ENCODE peak calls at places on chromosomes 16 and 17, in five cellular contexts. G is mesenchymal stem cell, B is IMR-90, N is neuronal stem cell, E is H1. J is an unnamed sample.

GRCh38 chr16:31177136-31177535 is 2.8 kb upstream of the FUS start:
- DNase-seq in B (peak), E (no peak), N (no peak), G (peak), J (no peak)

GRCh38 chr16:17469011-17469741 is 1.6 kb downstream of the XYLT1 start:
- DNase-seq in N (no peak), G (no peak), B (peak), E (no peak), J (peak)

GRCh38 chr17:57213180-57213825 is 43.0 kb upstream of the MSI2 start:
- DNase-seq in E (no peak), B (no peak), N (no peak), G (no peak), J (no peak)

GRCh38 chr17:65332375-65332774 is 195.2 kb downstream of the RGS9 start:
- DNase-seq in G (peak), N (no peak), B (peak), E (no peak), J (peak)

GRCh38 chr16:4336701-4337539 is 14.2 kb downstream of the PAM16 start:
- DNase-seq in E (no peak), B (no peak), N (no peak), G (no peak), J (no peak)

GRCh38 chr16:48537909-48538745 is 71.9 kb downstream of the N4BP1 start:
- DNase-seq in E (no peak), G (no peak), B (no peak), N (no peak), J (no peak)

GRCh38 chr17:52106638-52107261 is 51.8 kb downstream of the CA10 start:
- DNase-seq in B (no peak), G (peak), E (no peak), N (peak), J (peak)

GRCh38 chr17:3960764-3961163 is 3.5 kb downstream of the ATP2A3 start:
- DNase-seq in N (no peak), B (peak), G (no peak), E (no peak), J (no peak)

GRCh38 chr17:32515677-32516383 is 29.0 kb downstream of the CDK5R1 start:
- DNase-seq in E (no peak), B (no peak), G (no peak), N (no peak), J (no peak)

GRCh38 chr16:8733849-8734540 is 59.6 kb downstream of the ABAT start:
- DNase-seq in E (no peak), B (no peak), N (no peak), G (no peak), J (no peak)

GRCh38 chr17:34177642-34178041 is 77.4 kb upstream of the CCL2 start:
- DNase-seq in N (no peak), B (peak), G (peak), E (no peak), J (no peak)

GRCh38 chr17:17713839-17714238 is 32.6 kb downstream of the RAI1 start:
- DNase-seq in E (no peak), G (peak), N (no peak), B (peak), J (no peak)

GRCh38 chr16:48834576-48834975 is 224.6 kb upstream of the N4BP1 start:
- DNase-seq in G (no peak), N (no peak), E (no peak), B (no peak), J (peak)

GRCh38 chr17:81635973-81636504 is 873 bp downstream of the NPLOC4 start:
- DNase-seq in N (no peak), E (no peak), B (peak), G (no peak), J (no peak)

GRCh38 chr17:51228177-51228576 is 31.7 kb downstream of the MBTD1 start:
- DNase-seq in E (no peak), G (peak), B (peak), N (no peak), J (no peak)

GRCh38 chr17:80724723-80725388 is 180.2 kb downstream of the RPTOR start:
- DNase-seq in G (peak), B (peak), N (no peak), E (no peak), J (peak)

GRCh38 chr17:4101127-4101798 is 41.6 kb downstream of the ZZEF1 start:
- DNase-seq in N (no peak), B (peak), E (no peak), G (peak), J (peak)

GRCh38 chr16:57264381-57264780 is 19.3 kb downstream of the ARL2BP start:
- DNase-seq in E (no peak), G (no peak), N (no peak), B (no peak), J (no peak)

GRCh38 chr16:85064186-85064585 is 36.6 kb downstream of the KIAA0513 start:
- DNase-seq in G (no peak), B (no peak), E (no peak), N (no peak), J (no peak)

GRCh38 chr16:89191033-89191900 is 9.1 kb downstream of the SLC22A31 start:
- DNase-seq in E (no peak), B (no peak), N (no peak), G (no peak), J (no peak)

GRCh38 chr16:3824121-3824795 is 56.3 kb downstream of the CREBBP start:
- DNase-seq in G (no peak), E (no peak), N (no peak), B (no peak), J (no peak)

GRCh38 chr16:27801259-27801945 is 251.5 kb downstream of the KATNIP start:
- DNase-seq in N (no peak), B (no peak), G (no peak), E (no peak), J (no peak)

GRCh38 chr17:47813077-47813476 is 8.5 kb downstream of the OSBPL7 start:
- DNase-seq in E (no peak), B (no peak), G (no peak), N (no peak), J (no peak)

GRCh38 chr17:46782250-46782953 is 36.1 kb downstream of the WNT3 start:
- DNase-seq in N (no peak), E (no peak), G (peak), B (no peak), J (peak)

GRCh38 chr17:50498021-50498874 is 10.0 kb upstream of the MYCBPAP start:
- DNase-seq in E (no peak), B (no peak), N (no peak), G (no peak), J (no peak)

DNA sequence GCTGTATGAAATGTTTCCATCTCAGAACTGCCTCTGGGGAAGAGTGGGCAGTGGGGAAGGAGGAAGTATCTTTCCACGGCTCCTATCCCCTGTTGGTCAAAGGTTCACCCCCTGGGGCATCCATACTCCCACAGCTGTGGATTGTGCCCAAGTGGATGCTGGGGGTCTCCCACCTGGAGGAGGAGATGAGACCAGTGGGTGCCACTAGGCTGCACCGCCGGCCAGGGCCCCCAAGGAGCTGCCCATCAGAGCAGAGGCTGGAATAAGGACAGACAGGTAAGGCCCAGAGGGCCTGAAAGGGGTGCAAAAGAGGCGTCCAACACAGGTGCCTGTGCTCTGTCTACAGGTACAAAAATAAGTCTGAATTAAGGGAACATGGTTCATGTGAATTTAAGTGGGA is 87.5 kb downstream of the WSCD1 start:
- DNase-seq in B (no peak), G (no peak), E (no peak), N (no peak), J (no peak)
- H2BK15ac ChIP-seq in B (no peak), G (no peak), E (no peak), N (no peak), J (no peak)

DNA sequence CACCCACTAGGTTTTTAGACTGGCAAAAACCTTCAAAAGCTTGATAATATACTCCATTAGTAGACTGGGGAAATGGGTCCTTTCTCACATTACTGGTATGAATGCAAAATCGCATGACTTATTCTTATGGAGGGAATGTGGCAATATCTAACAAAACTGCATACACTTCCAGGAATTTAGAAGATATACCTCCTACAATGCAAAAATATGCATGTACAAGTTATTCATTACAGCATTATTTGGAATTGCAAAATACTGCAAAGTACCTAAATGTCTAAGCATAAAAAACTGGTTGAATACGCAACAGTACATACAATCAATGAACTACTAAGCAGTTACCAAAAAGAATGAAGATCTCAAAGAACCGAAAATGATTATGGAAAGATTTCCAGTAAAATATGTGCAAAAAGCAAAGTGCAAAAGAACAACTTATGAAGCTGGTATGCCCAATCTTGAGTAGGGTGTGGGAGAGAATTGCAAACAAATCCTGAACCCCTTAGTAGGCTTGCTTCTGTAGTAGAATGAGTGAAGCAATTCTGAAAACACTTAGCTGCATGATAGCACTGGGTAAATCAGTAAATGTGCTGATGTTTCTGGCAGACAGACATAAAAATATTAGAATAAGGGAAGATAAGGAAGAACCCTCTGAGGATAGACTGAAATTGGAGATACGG is 180.1 kb downstream of the PARN start:
- DNase-seq in N (no peak), B (peak), G (no peak), E (no peak), J (no peak)
- H3K4me3 ChIP-seq in N (no peak), B (no peak), G (no peak), E (no peak), J (no peak)

GRCh38 chr16:14252860-14253259 is 181.7 kb downstream of the MRTFB start:
- DNase-seq in N (no peak), E (no peak), B (no peak), G (no peak), J (no peak)

GRCh38 chr16:14244344-14245010 is 173.4 kb downstream of the MRTFB start:
- DNase-seq in N (no peak), E (no peak), B (peak), G (no peak), J (no peak)

GRCh38 chr16:14251419-14251818 is 180.3 kb downstream of the MRTFB start:
- DNase-seq in G (no peak), N (no peak), E (no peak), B (no peak), J (no peak)

GRCh38 chr16:14249291-14250032 is 178.3 kb downstream of the MRTFB start:
- DNase-seq in N (peak), B (peak), G (peak), E (no peak), J (peak)

GRCh38 chr16:14248791-14249190 is 177.7 kb downstream of the MRTFB start:
- DNase-seq in E (no peak), B (no peak), G (no peak), N (no peak), J (no peak)
- H2BK15ac ChIP-seq in E (no peak), B (no peak), G (no peak), N (no peak), J (no peak)

DNA sequence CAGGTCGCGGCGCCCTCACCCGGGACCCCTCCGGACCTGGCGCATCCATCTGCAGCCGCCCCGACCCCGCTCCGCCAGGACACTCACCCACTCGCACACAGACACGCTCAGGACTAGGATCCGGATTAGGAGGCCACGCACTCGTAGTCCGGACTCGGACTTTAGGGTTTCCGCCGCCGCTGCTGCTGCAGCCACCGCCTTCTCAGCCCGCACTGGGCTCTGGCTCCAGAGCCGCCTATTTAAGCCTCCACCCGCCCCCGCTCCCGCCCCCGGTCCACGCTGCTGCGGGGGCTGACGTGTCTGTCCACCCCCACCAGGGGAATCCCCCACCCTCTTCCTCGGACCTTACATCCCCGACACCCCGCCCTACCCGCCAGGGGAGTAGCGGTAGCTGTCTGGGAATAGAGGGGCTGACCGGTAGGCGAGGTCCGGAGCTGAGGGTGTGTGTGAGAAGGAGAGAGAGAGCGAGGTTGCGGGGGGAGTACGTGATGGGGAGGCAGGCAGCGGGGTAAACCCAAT is at the start of gene RRAD:
- DNase-seq in G (peak), B (peak), N (no peak), E (no peak), J (peak)
- H3K4me3 ChIP-seq in G (peak), B (peak), N (no peak), E (peak), J (no peak)

DNA sequence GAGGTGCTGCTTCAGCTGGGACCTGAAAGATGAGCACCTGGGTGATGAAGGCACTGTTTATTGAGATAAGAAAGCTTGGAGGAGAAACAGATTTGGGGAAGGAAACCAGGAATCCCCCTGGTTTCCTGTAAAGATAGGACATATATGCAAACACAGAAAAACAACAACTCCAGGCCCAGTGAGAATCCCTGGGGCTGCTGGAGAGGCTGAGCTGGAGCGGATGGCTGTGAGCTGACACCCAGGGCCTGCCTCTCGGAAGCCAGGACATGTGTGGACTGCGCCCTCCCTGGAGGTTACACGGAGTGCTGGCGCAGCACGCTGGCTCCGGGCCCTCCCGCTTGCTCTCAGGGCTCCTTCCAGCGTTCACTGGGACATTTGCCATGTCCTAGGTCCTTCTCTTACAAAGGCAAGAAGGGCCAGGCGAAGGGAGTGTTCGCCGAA is 57.5 kb downstream of the CYB5B start:
- DNase-seq in B (peak), N (no peak), E (no peak), G (no peak), J (peak)
- H2BK15ac ChIP-seq in B (peak), N (no peak), E (no peak), G (peak), J (no peak)

DNA sequence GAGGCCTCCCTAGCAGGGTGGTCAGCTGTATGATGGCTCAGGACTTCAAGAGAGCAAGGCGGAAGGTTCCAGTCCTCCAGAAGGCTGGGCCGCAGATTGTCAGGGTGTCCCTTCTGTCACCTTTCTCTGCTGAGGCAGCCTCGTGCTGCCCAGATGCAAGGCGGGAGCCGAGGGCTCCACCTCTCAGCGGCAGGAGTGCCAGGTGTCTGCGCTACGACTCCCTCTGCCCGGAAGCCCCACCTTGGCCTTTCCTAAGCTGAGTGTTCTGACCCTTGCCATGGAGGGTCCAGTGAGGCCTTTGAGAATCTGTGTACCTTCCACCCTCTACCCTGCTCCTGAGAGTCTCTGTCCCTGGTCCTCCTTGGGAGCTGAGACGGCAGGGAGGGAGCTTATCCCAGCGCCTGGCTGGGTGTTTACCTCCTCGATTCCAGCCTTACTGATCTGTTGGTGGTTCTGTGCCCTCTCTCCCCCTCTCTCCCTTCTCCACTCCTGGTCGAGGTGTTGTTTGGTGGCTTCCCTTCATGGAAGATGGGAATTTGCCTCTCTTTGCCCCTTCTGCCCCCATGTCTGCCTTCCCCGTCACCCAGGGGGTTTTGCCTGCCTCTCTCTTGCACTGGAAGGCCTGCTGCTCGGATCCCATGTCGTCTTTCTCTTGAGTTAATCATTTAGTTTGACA is 2.2 kb upstream of the ZNF750 start:
- DNase-seq in G (no peak), E (no peak), B (no peak), N (no peak), J (no peak)
- H3K4me3 ChIP-seq in G (no peak), E (no peak), B (no peak), N (no peak), J (no peak)

GRCh38 chr16:715448-716249 is 731 bp downstream of the METRN start:
- DNase-seq in G (peak), B (no peak), N (no peak), E (no peak), J (peak)

GRCh38 chr16:716250-716607 is 1.3 kb downstream of the METRN start:
- DNase-seq in B (no peak), E (no peak), N (peak), G (peak), J (peak)

GRCh38 chr16:711548-712320 is 3.2 kb upstream of the METRN start:
- DNase-seq in G (peak), B (peak), N (no peak), E (no peak), J (peak)

GRCh38 chr16:714558-715447 is at the start of gene METRN:
- DNase-seq in B (peak), N (peak), G (peak), E (no peak), J (peak)

DNA sequence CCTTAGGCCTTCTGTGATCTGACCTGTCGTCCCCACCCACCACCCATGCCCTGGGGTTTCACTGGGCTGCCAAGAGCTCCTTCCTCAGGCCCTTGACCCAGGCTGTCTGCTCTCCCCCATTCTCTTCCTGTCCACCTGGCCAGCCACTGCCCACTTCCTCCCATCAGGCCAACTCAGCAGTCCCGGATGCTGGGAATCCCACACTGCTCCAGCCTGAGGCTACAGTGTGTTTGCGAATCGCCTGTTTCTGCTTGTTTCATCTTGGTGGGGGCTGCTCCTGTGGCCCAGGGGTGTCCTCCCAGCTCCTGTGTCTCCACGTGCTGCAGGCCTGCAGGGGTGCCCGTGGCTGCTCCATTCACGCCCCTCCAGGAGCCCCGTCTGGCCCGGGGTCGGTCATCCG is 839 bp upstream of the METRN start:
- DNase-seq in G (no peak), N (no peak), B (no peak), E (no peak), J (no peak)
- H2BK15ac ChIP-seq in G (peak), N (peak), B (no peak), E (no peak), J (no peak)

DNA sequence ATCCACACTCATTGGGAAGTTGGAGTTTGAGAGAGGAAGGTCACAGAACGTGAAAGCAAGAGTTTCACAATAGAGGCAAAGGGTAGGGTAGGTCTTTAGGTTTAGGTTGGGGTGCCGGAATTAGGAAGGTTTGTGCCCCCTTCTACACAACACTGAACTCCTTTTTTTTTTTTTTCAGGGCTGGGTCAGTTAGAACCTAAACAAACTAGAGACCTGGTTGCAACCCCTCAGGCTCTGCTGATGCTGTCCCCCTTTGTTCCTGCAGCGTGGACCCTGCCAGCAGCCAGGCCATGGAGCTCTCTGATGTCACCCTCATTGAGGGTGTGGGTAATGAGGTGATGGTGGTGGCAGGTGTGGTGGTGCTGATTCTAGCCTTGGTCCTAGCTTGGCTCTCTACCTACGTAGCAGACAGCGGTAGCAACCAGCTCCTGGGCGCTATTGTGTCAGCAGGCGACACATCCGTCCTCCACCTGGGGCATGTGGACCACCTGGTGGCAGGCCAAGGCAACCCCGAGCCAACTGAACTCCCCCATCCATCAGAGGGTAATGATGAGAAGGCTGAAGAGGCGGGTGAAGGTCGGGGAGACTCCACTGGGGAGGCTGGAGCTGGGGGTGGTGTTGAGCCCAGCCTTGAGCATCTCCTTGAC is 2.1 kb downstream of the TMUB2 start:
- DNase-seq in G (no peak), N (no peak), E (no peak), B (no peak), J (no peak)
- H3K4me3 ChIP-seq in G (no peak), N (no peak), E (no peak), B (no peak), J (no peak)